ENCODE peak calls at places on chromosomes 12 and 14, in eight cellular contexts. M is mucosa of descending colon, H is HS-5, E is AG04449, C is heart left ventricle, R is EL, L is KBM-7, J is HT1080. K is an unnamed sample.
A peak's percentile ranks its signal among the peaks of the same experiment; 100 is the strongest.

GRCh38 chr12:121248611-121249010 is 38.7 kb downstream of the P2RX4 start:
- DNase-seq in M (no peak), H (no peak), E (no peak), C (no peak), R (no peak), L (no peak), J (no peak), K (no peak)

GRCh38 chr12:5622280-5622679 is 190.4 kb downstream of the NTF3 start:
- DNase-seq in M (no peak), H (no peak), E (no peak), C (no peak), R (peak; percentile 11), L (no peak), J (no peak), K (no peak)

GRCh38 chr12:99611117-99611516 is 36.4 kb upstream of the GARIN6 start:
- DNase-seq in M (no peak), H (peak; percentile 34), E (no peak), C (no peak), R (peak; percentile 70), L (no peak), J (no peak), K (no peak)

GRCh38 chr12:12156835-12157234 is 86.1 kb downstream of the BCL2L14 start:
- DNase-seq in M (no peak), H (no peak), E (no peak), C (no peak), R (no peak), L (no peak), J (no peak), K (no peak)

GRCh38 chr14:76151398-76152332 is at the start of gene GPATCH2L:
- DNase-seq in M (peak; percentile 97), H (peak; percentile 47), E (peak; percentile 23), C (peak; percentile 95), R (peak; percentile 92), L (peak; percentile 91), J (peak; percentile 80), K (peak; percentile 96)

GRCh38 chr12:114742363-114742762 is 58.4 kb upstream of the TBX3 start:
- DNase-seq in M (no peak), H (no peak), E (no peak), C (no peak), R (no peak), L (no peak), J (no peak), K (no peak)

GRCh38 chr14:63986789-63987533 is 134.2 kb downstream of the SYNE2 start:
- DNase-seq in M (peak; percentile 33), H (peak; percentile 52), E (peak; percentile 53), C (no peak), R (peak; percentile 29), L (no peak), J (peak; percentile 69), K (no peak)

GRCh38 chr12:115337693-115338543 is 653.9 kb upstream of the TBX3 start:
- DNase-seq in M (peak; percentile 24), H (peak; percentile 76), E (no peak), C (peak; percentile 44), R (peak; percentile 94), L (no peak), J (peak; percentile 88), K (no peak)

K was measured in naive thymus-derived CD8-positive, alpha-beta T cell.